ENCODE peak calls at places on chromosomes 11 and 22, in five cellular contexts. A is A549; J is HCEC 1CT; E is stimulated activated CD8-positive, alpha-beta memory T cell treated with anti-CD3 and anti-CD28 coated beads, Interleukin-15, amount 100 ng/mL, for 4 hours; V is amygdala. H is an unnamed sample.

GRCh38 chr22:19598054-19598855 is 74.0 kb upstream of the CLDN5 start:
- DNase-seq in E (no peak), J (no peak), V (no peak), A (no peak), H (no peak)

GRCh38 chr11:66289548-66290331 is 797 bp upstream of the YIF1A start:
- DNase-seq in A (no peak), V (no peak), E (peak), J (no peak), H (no peak)

GRCh38 chr11:14359573-14360031 is 619 bp upstream of the RRAS2 start:
- DNase-seq in J (no peak), V (no peak), E (no peak), A (no peak), H (peak)

GRCh38 chr11:117600261-117600783 is 196.7 kb downstream of the DSCAML1 start:
- DNase-seq in E (no peak), V (peak), J (no peak), A (no peak), H (no peak)

GRCh38 chr11:8361664-8362210 is 98.1 kb upstream of the LMO1 start:
- DNase-seq in V (no peak), J (no peak), A (no peak), E (no peak), H (no peak)

GRCh38 chr11:86481399-86481798 is 106.7 kb downstream of the CCDC81 start:
- DNase-seq in A (no peak), V (no peak), E (no peak), J (peak), H (peak)

GRCh38 chr11:130932086-130932712 is 15.9 kb upstream of the SNX19 start:
- DNase-seq in E (no peak), A (no peak), V (no peak), J (no peak), H (no peak)

GRCh38 chr11:7548659-7549283 is 35.0 kb downstream of the PPFIBP2 start:
- DNase-seq in A (peak), E (no peak), V (no peak), J (no peak), H (no peak)

GRCh38 chr11:26483101-26483500 is 89.0 kb downstream of the MUC15 start:
- DNase-seq in V (no peak), J (peak), A (no peak), E (no peak), H (peak)

GRCh38 chr11:86160546-86161149 is 83.9 kb upstream of the EED start:
- DNase-seq in E (no peak), A (peak), J (peak), V (no peak), H (no peak)

GRCh38 chr11:132644511-132644910 is 887.8 kb downstream of the OPCML start:
- DNase-seq in V (no peak), J (no peak), E (no peak), A (no peak), H (no peak)

GRCh38 chr22:37173709-37174108 is 14.3 kb downstream of the C1QTNF6 start:
- DNase-seq in J (peak), A (no peak), E (no peak), V (no peak), H (peak)

GRCh38 chr11:102833731-102834130 is 9.7 kb downstream of the MMP3 start:
- DNase-seq in V (no peak), J (no peak), A (no peak), E (no peak), H (no peak)

GRCh38 chr11:108289699-108290098 is 66.8 kb downstream of the ATM start:
- DNase-seq in E (no peak), A (no peak), J (no peak), V (no peak), H (no peak)

GRCh38 chr11:78975081-78975480 is 400.4 kb upstream of the NARS2 start:
- DNase-seq in J (no peak), E (no peak), V (no peak), A (no peak), H (no peak)

GRCh38 chr11:102837151-102837550 is 6.3 kb downstream of the MMP3 start:
- DNase-seq in A (no peak), J (no peak), V (no peak), E (no peak), H (no peak)

GRCh38 chr11:9754041-9754471 is 90.2 kb downstream of the SWAP70 start:
- DNase-seq in A (no peak), E (no peak), J (peak), V (no peak), H (peak)